ENCODE peak calls at places on chromosomes 2 and 18, in four cellular contexts. I, Y, Q and L are unnamed samples.
A peak's percentile ranks its signal among the peaks of the same experiment; 100 is the strongest.

GRCh38 chr18:6997802-6998201 is 119.8 kb downstream of the LAMA1 start:
- DNase-seq in I (no peak), Y (no peak), Q (no peak), L (no peak)

GRCh38 chr2:37263839-37264238 is 32.4 kb downstream of the NDUFAF7 start:
- DNase-seq in I (no peak), Y (no peak), Q (no peak), L (no peak)

GRCh38 chr18:45828917-45829811 is 3.7 kb downstream of the SIGLEC15 start:
- DNase-seq in I (no peak), Y (no peak), Q (no peak), L (no peak)

GRCh38 chr18:36352384-36352783 is 54.9 kb downstream of the FHOD3 start:
- DNase-seq in I (no peak), Y (no peak), Q (no peak), L (no peak)

GRCh38 chr2:132721938-132722337 is 51.9 kb upstream of the LYPD1 start:
- DNase-seq in I (no peak), Y (no peak), Q (no peak), L (no peak)

GRCh38 chr18:24446453-24446852 is 14.0 kb upstream of the HRH4 start:
- DNase-seq in I (no peak), Y (no peak), Q (no peak), L (no peak)

GRCh38 chr2:10408649-10409579 is 39.2 kb downstream of the ODC1 start:
- DNase-seq in I (peak; percentile 90), Y (peak; percentile 96), Q (peak; percentile 64), L (peak; percentile 82)

GRCh38 chr2:237895544-237896506 is 36.4 kb downstream of the RAMP1 start:
- DNase-seq in I (no peak), Y (peak; percentile 91), Q (no peak), L (no peak)

GRCh38 chr2:17936599-17936998 is 58.1 kb downstream of the KCNS3 start:
- DNase-seq in I (no peak), Y (no peak), Q (no peak), L (no peak)

GRCh38 chr18:37460616-37461015 is 105.0 kb downstream of the CELF4 start:
- DNase-seq in I (no peak), Y (no peak), Q (no peak), L (no peak)

GRCh38 chr2:6642011-6642410 is 223.7 kb downstream of the CMPK2 start:
- DNase-seq in I (no peak), Y (no peak), Q (no peak), L (no peak)